ENCODE peak calls at places on chromosomes 3 and 15, in six cellular contexts. D, Y, X, W, G and N are unnamed samples.
A peak's percentile ranks its signal among the peaks of the same experiment; 100 is the strongest.

GRCh38 chr3:146334151-146334550 is 83.2 kb upstream of the PLSCR4 start:
- DNase-seq in X (peak; percentile 22), D (no peak), W (peak; percentile 68), Y (peak; percentile 42), G (no peak), N (no peak)

GRCh38 chr15:92394327-92395175 is 870 bp downstream of the ST8SIA2 start:
- DNase-seq in Y (no peak), D (no peak), W (no peak), G (peak; percentile 74), X (no peak), N (no peak)

GRCh38 chr3:66931286-66931685 is 66.8 kb upstream of the KBTBD8 start:
- DNase-seq in D (no peak), Y (no peak), G (no peak), X (no peak), W (peak; percentile 3), N (no peak)

GRCh38 chr3:101850327-101851048 is 1.2 kb downstream of the NFKBIZ start:
- DNase-seq in G (no peak), D (no peak), Y (peak; percentile 61), X (no peak), W (peak; percentile 77), N (no peak)

GRCh38 chr15:73317651-73318462 is 50.9 kb downstream of the HCN4 start:
- DNase-seq in X (no peak), Y (no peak), W (no peak), G (no peak), D (no peak), N (no peak)

GRCh38 chr15:96123028-96123400 is 207.5 kb upstream of the NR2F2 start:
- DNase-seq in W (no peak), G (no peak), X (no peak), D (no peak), Y (no peak), N (no peak)

GRCh38 chr15:60110909-60111308 is 106.8 kb downstream of the FOXB1 start:
- DNase-seq in Y (no peak), W (no peak), G (no peak), D (no peak), X (no peak), N (no peak)

GRCh38 chr3:20125912-20126311 is 60.1 kb downstream of the SGO1 start:
- DNase-seq in Y (no peak), D (no peak), G (no peak), W (no peak), X (no peak), N (no peak)

GRCh38 chr3:105444725-105445124 is 78.0 kb downstream of the ALCAM start:
- DNase-seq in G (no peak), D (no peak), Y (no peak), X (no peak), W (no peak), N (no peak)

GRCh38 chr3:13528217-13528801 is 20.6 kb upstream of the FBLN2 start:
- DNase-seq in X (no peak), G (peak; percentile 29), Y (no peak), D (no peak), W (no peak), N (no peak)

GRCh38 chr3:164550857-164551256 is 527.4 kb downstream of the SI start:
- DNase-seq in Y (no peak), W (no peak), G (no peak), D (no peak), X (no peak), N (no peak)
- TF ChIP-seq CTCF in Y (peak; percentile 9), W (no peak), G (peak; percentile 40), D (no peak), X (no peak), N (no peak)

DNA sequence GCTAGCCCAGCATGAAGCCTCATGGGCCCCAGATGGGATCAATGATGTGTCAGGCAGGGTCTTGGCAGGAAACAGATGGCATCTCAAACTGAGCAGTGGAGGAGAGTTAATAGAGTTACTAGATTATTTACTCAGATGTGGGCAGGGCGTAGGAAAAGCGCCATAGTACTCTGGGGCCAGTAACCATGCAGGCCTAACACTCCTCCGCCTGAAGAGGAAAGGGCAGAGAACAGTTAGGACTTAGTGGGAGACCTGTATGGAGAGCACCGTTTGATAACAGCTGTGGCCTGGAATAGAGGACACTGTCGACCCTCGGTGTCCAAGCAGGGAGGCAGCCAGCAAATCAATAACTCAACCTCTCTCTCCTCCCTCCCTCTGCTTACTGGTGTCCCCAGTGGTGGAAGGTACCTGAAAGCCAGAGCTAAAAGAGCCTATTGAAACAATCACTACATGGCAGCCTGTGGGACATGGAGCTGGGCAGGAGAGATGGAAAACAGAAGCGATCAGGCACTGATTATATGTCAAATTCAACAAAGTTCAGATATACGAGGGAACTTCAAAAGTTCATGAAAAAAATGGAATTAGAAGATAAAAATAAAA is 111.4 kb upstream of the CCNL1 start:
- DNase-seq in D (no peak), Y (no peak), W (no peak), X (no peak), G (no peak), N (no peak)
- TF ChIP-seq CTCF in D (no peak), Y (no peak), W (no peak), X (no peak), G (no peak), N (no peak)

GRCh38 chr3:148992027-148992634 is 791 bp downstream of the GYG1 start:
- DNase-seq in W (peak; percentile 34), G (peak; percentile 34), Y (peak; percentile 29), D (peak; percentile 33), X (peak; percentile 49), N (no peak)

GRCh38 chr3:148990211-148990610 is 1.1 kb upstream of the GYG1 start:
- DNase-seq in Y (no peak), X (no peak), W (no peak), D (no peak), G (no peak), N (no peak)

GRCh38 chr3:148992635-148993230 is 1.4 kb downstream of the GYG1 start:
- DNase-seq in W (no peak), X (no peak), G (no peak), Y (no peak), D (no peak), N (no peak)

DNA sequence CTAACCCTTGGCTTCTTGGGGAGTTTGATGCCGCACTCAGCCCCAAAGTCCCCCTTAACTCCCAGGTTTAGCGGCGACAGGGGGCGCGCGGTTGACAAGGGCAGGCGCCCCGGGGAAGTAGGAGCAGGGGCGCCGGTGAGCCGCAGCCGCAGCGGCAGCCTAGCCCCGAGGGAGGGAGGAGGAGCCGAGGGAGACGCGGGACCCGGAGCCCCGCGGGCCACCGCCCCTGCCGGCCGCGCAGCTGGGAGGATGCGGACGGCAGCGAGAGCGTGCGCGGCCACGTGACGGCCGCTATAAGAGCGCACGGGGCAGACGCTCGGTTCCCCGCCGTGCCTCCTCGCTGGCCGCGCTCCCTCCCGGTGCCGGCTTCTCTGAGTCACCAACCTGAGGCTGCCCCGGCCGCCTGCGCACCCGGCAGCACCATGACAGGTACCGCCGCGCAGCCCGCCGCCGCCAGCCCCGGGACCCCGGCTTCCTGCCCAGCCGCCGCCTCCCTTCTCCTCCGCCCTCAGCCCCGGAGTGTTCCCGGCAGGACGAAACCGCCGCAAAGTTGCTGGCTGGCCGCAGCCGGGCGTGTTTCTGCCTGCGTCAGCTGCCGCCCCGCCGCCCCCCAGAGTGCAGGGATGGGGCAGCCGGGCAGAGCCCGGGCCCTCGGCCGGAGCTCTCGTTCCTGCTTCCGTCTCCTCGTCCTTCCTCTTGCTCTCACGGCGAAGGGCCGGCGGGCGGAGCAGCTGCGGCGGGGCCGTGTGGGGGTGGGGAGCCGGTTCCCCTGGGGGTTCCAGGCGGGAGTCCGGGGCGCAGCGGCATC is at the start of gene GYG1:
- DNase-seq in Y (peak; percentile 46), W (peak; percentile 79), G (peak; percentile 63), X (peak; percentile 81), D (peak; percentile 72), N (peak; percentile 37)
- TF ChIP-seq CTCF in Y (peak; percentile 23), W (no peak), G (peak; percentile 38), X (peak; percentile 45), D (peak; percentile 62), N (peak; percentile 41)

DNA sequence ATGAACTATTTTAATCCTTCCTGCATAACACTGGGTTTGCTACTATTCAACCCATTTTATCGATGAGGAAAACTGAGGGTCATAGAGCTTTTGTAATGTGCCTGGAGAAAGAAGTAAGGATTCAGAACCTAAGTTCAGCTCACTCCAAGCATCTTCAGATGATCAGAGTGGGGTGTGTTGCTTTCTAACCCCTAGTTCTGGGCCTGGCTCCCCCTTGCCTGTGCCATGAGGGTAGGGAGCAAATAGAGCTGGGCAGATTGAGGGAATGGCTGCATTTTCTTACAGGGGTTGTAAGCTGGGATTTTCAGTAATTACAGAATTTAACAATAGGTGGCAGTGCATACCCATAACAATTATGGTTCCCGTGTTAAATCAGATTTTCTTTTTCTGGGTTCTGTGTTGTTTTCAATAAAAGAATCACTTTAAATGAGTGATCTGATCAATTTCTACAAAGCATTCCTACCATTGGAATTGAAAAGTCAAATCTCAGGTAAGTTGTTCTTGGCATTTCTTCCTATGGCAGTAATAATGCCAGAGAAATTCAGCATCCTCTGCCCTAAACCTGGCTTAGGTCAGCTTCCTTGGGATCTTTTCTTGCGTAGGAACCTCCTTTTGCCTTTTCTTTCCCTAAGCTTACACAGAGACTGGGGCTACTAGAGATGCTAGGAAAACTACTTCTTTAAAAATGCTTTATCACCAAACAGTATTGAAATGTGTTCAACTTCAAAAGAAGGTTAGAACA is 103.8 kb upstream of the IL12A start:
- DNase-seq in W (peak; percentile 74), X (no peak), D (no peak), Y (no peak), G (no peak), N (no peak)
- TF ChIP-seq CTCF in W (peak; percentile 51), X (peak; percentile 19), D (peak; percentile 83), Y (peak; percentile 40), G (peak; percentile 68), N (peak; percentile 48)

DNA sequence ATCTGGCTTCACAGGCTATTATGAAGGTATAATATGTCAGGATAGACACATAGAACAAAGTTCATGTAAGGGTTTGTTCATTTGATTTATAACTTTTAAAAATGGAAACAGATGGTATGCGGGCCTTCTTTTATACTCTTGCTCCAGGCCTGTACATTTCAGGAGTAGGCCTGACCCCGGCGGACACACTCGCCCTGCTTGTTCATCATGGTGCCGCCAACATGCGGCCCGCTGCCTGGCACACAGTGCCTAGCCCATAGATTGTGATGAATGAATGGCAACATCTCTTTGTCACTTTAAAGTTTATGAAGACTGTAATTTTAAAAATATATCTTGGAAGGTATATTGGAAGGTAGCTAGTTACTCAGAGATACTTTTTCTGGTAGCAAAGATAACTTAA is 92.1 kb upstream of the BLM start:
- DNase-seq in G (no peak), X (no peak), D (no peak), Y (no peak), W (no peak), N (no peak)
- TF ChIP-seq CTCF in G (no peak), X (no peak), D (no peak), Y (no peak), W (no peak), N (no peak)